ENCODE peak calls at places on chromosomes 7 and 10, in four cellular contexts. I, B, Y and X are unnamed samples.
A peak's percentile ranks its signal among the peaks of the same experiment; 100 is the strongest.

GRCh38 chr10:78494179-78494578 is 460.5 kb downstream of the RPS24 start:
- DNase-seq in I (no peak), B (peak; percentile 47), Y (no peak), X (no peak)

GRCh38 chr7:142352543-142352942 is 94.7 kb upstream of the PRSS58 start:
- DNase-seq in I (no peak), B (peak; percentile 22), Y (no peak), X (no peak)

GRCh38 chr7:105014725-105015630 is 973 bp downstream of the KMT2E start:
- DNase-seq in I (peak; percentile 80), B (peak; percentile 34), Y (no peak), X (peak; percentile 69)

GRCh38 chr10:117186832-117187615 is 10.3 kb upstream of the KCNK18 start:
- DNase-seq in I (peak; percentile 11), B (peak; percentile 7), Y (no peak), X (no peak)

GRCh38 chr7:100157069-100157333 is 1.5 kb downstream of the TRAPPC14 start:
- DNase-seq in I (no peak), B (no peak), Y (no peak), X (no peak)

GRCh38 chr7:46003896-46004875 is 83.1 kb upstream of the IGFBP3 start:
- DNase-seq in I (no peak), B (peak; percentile 97), Y (no peak), X (peak; percentile 2)

GRCh38 chr10:133276435-133277201 is at the start of gene ADAM8:
- DNase-seq in I (peak; percentile 37), B (no peak), Y (no peak), X (no peak)

GRCh38 chr10:133401981-133402725 is 8.2 kb downstream of the MTG1 start:
- DNase-seq in I (no peak), B (no peak), Y (no peak), X (no peak)

GRCh38 chr10:8513155-8514147 is 459.0 kb downstream of the GATA3 start:
- DNase-seq in I (peak; percentile 20), B (no peak), Y (no peak), X (no peak)

DNA sequence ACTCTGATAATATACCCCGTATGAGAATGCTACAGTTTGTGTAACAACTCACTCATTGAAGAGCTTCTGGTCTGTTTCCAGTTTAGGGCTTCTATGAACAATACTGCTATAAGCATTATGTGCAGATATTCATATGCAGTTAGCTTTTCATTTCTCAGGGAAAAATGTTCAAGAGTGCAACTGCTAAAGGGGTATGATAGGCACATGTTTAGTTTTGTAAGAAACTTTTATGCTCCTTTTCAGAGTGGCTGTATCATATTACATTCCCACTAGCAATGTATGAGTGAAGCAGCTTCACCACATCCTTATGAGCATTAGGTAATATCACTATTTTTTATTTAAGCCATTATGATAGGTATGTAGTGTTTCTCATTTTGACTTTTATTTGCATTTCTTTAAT is 182.6 kb upstream of the CXCL12 start:
- DNase-seq in I (no peak), B (peak; percentile 76), Y (no peak), X (no peak)
- TF ChIP-seq FOS in I (no peak), B (no peak), Y (no peak), X (no peak)

GRCh38 chr10:128257404-128257803 is 131.2 kb upstream of the MKI67 start:
- DNase-seq in I (no peak), B (no peak), Y (no peak), X (no peak)

GRCh38 chr10:128254486-128254885 is 128.3 kb upstream of the MKI67 start:
- DNase-seq in I (no peak), B (no peak), Y (no peak), X (peak; percentile 24)
- TF ChIP-seq FOS in I (no peak), B (no peak), Y (no peak), X (peak; percentile 11)

DNA sequence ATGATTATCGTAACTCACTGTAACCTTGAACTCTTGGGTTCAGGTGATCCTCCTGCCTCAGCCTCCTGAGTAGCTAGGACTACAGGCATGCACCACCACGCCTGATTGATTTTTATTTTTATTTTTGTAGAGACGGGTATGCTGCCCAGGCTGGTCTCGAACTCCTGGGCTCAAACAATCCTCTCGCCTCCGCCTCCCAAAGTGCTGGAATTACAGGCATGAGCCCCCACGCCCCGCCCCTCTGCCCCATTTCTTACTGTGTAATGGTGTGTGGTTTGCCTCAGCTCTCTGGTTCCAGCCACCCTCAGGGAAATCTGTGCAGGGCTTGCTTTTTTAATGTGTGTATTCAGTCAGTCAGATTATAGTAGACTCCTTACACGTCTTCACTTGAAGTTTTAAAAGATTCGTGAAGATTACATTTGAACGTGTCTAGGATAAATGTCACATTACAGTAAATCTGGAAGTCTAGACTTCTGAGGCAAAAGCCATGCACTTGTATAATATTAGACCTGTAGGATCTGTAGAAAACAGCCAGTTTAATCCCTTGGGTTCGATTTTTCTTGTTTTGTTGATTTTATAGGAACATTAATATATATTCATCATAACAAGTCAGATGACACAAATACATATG is 276.2 kb downstream of the CAMK1D start:
- DNase-seq in I (no peak), B (no peak), Y (no peak), X (no peak)
- TF ChIP-seq FOS in I (no peak), B (no peak), Y (no peak), X (no peak)

GRCh38 chr7:156470399-156471320 is 169.9 kb upstream of the RNF32 start:
- DNase-seq in I (peak; percentile 35), B (no peak), Y (no peak), X (no peak)
- TF ChIP-seq FOS in I (no peak), B (no peak), Y (no peak), X (no peak)

DNA sequence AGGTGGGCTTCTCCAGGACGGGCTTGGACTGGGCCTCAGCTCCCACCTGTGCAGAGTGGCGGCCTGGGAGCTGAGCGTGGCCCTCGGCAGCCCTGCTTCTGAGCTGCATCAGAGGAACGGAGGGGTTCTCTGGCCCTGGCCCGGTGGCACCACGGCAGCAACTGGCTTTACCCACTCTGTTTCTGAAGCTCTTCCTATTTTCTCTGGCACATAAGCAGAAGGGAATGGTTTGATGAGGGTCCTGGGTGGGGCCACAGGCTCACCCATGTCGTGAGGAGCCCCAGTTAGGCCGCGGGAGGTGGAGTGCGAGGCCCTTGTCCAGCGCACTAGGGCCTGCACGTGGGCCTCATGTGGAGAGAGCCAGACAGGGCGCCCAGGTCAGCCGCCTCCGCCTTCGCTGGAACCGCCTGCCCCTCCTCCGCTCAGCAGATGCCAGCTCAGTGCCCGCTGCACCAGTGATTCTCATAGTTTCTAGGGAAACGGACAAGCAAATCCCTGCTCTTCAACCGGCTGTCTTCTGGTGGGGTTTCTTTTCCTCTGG is 284.0 kb downstream of the CELF2 start:
- DNase-seq in I (no peak), B (no peak), Y (no peak), X (no peak)
- TF ChIP-seq FOS in I (no peak), B (no peak), Y (no peak), X (no peak)

GRCh38 chr10:97601268-97602215 is 12.0 kb downstream of the C10orf62 start:
- DNase-seq in I (no peak), B (no peak), Y (no peak), X (no peak)
- TF ChIP-seq FOS in I (no peak), B (no peak), Y (no peak), X (no peak)

DNA sequence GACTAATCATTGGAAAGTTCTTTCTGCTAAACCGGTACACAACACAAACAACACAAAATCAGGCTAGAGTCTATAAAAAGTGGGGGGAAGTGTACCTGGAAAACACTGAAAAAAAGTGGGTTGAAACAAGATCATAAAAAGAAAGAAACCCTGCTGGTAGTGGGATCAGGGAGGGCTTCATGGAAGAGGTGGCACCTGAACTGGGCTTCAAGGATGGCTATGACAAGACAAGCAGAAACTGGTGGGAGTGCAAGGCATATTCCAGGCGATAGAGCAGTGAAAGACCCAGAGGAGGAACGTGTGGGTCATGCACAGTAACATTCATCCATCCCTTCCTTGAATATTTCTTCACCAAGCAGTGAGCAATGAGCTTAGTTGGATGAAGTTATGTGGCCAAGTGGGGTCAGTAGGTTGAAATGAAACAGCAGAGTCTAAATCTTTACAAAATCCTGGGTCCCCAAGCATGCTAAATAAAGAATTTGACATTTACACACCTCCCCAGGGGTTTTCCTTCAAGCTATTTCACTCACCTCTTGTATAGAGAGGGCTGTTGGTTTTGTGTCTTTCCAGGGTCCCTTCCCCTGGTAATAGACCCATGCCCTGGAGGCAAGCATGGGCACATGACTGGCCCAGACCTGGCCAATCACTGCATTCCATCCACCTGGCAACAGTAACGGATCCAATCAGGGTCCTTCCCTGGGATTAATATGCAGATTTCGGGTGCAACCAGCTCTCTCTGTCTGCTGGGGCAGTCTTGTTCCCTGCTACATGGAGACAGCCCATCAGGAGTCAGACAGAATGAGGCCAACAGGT is 38.2 kb downstream of the SPOCK2 start:
- DNase-seq in I (no peak), B (no peak), Y (no peak), X (no peak)
- TF ChIP-seq FOS in I (no peak), B (no peak), Y (no peak), X (no peak)

DNA sequence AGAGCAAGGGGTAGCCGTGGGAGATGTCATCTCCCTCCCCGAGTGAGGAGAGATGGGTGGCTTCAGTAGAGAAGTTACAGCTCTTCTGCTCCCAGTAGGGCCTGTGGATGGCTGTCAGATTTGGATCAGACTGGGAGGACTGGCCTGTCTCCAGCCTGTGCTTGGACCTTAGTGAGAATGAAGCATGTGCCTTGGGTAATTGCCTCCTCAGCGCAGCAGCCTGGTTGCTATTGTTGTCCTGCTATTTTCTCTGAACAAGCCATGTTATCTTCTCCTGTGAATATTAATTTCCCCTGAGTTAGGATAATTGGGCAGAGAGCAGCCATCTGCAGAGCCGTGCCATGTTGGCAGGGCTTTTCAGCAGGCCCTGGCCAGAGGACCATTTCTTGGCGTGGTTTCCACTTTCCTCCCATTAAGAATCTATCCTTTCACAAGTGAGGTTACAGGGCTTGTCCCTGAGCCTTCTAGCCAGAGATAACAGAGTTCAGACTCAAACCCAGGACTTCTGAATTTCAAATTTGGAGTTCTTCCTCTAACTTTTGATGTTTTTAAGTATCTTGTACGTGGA is 497.3 kb downstream of the SORCS3 start:
- DNase-seq in I (no peak), B (no peak), Y (no peak), X (no peak)
- TF ChIP-seq FOS in I (no peak), B (no peak), Y (no peak), X (no peak)